ENCODE peak calls at places on chromosomes 2 and 18, in four cellular contexts. G, S, A and O are unnamed samples.

GRCh38 chr2:199973703-199974102 is 18.3 kb downstream of the MAIP1 start:
- DNase-seq in G (no peak), S (no peak), A (no peak), O (no peak)

GRCh38 chr2:193869564-193869963 is 1674.8 kb upstream of the TMEFF2 start:
- DNase-seq in G (no peak), S (no peak), A (no peak), O (no peak)

GRCh38 chr2:239726631-239727181 is 298.4 kb downstream of the NDUFA10 start:
- DNase-seq in G (peak), S (peak), A (no peak), O (peak)

GRCh38 chr2:109612991-109613921 is 510 bp downstream of the SEPTIN10 start:
- DNase-seq in G (no peak), S (peak), A (no peak), O (no peak)

GRCh38 chr18:78647018-78647417 is 332.6 kb upstream of the SALL3 start:
- DNase-seq in G (no peak), S (no peak), A (no peak), O (no peak)

GRCh38 chr2:10360460-10361219 is 57.9 kb downstream of the HPCAL1 start:
- DNase-seq in G (no peak), S (no peak), A (no peak), O (no peak)

GRCh38 chr2:120736202-120736954 is 710 bp downstream of the GLI2 start:
- DNase-seq in G (peak), S (no peak), A (no peak), O (peak)

GRCh38 chr18:63259581-63259830 is 60.1 kb downstream of the BCL2 start:
- DNase-seq in G (no peak), S (no peak), A (no peak), O (no peak)

GRCh38 chr2:173866858-173867620 is 98.1 kb downstream of the SP3 start:
- DNase-seq in G (no peak), S (no peak), A (no peak), O (no peak)

GRCh38 chr2:157805519-157805918 is 70.6 kb downstream of the ACVR1 start:
- DNase-seq in G (no peak), S (no peak), A (no peak), O (no peak)

GRCh38 chr2:43832457-43832856 is 6.2 kb downstream of the ABCG5 start:
- DNase-seq in G (no peak), S (no peak), A (no peak), O (no peak)

GRCh38 chr18:10340821-10341220 is 113.6 kb upstream of the APCDD1 start:
- DNase-seq in G (no peak), S (no peak), A (no peak), O (no peak)

GRCh38 chr18:36561046-36561445 is 263.5 kb downstream of the FHOD3 start:
- DNase-seq in G (no peak), S (no peak), A (no peak), O (no peak)

GRCh38 chr18:24368749-24369148 is 28.9 kb downstream of the OSBPL1A start:
- DNase-seq in G (no peak), S (no peak), A (no peak), O (no peak)

GRCh38 chr2:33212151-33212550 is 264.3 kb upstream of the RASGRP3 start:
- DNase-seq in G (no peak), S (no peak), A (no peak), O (no peak)
- H3K27ac ChIP-seq in G (no peak), S (peak), A (peak), O (no peak)

DNA sequence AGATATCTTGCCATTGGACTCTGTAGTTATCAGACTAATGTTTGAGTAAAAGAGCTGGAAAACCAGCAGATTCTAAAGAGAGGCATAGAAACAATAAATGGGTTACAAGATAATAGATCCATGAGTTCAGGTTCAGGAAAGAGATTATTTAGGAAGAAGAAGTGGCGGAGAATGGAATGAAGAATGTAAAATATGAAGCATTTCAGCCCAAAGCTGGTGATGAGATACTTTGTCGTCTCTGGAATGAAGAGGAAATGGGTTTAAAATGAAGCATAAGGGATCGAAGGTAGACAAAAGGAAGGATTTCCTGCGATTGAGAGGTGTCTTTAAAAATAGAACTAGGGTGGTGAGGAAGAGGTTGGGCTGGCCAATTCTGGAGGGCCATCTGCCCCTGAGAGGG is 36.6 kb downstream of the BCL11A start:
- DNase-seq in G (no peak), S (no peak), A (no peak), O (no peak)
- H3K27ac ChIP-seq in G (no peak), S (no peak), A (no peak), O (no peak)

GRCh38 chr2:96625571-96626552 is 12.2 kb downstream of the KANSL3 start:
- DNase-seq in G (no peak), S (no peak), A (no peak), O (no peak)
- H3K27ac ChIP-seq in G (peak), S (no peak), A (peak), O (peak)

GRCh38 chr2:71832844-71833243 is 314.8 kb downstream of the CYP26B1 start:
- DNase-seq in G (peak), S (no peak), A (no peak), O (no peak)
- H3K27ac ChIP-seq in G (no peak), S (no peak), A (no peak), O (no peak)

GRCh38 chr2:159169187-159169586 is 117.3 kb downstream of the WDSUB1 start:
- DNase-seq in G (no peak), S (no peak), A (no peak), O (no peak)
- H3K27ac ChIP-seq in G (no peak), S (no peak), A (no peak), O (no peak)

DNA sequence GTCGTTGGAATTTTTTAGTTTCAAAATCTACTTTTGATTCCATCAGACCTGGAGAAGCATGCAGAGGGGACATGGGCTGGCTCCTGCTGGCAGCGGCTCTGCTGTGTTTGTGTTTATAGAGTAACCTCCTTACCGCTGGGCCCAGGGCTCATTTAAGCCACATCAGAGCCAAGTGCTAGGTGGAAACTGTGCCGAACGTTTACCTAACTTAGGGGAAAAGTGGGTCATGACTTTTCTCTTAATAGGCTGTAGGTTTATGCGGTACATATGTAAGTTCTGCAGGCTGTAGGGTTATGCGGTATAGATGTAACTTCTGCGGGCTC is 17.7 kb downstream of the CNDP2 start:
- DNase-seq in G (no peak), S (no peak), A (no peak), O (no peak)
- H3K27ac ChIP-seq in G (no peak), S (no peak), A (no peak), O (no peak)

GRCh38 chr18:34655131-34655530 is 55.0 kb upstream of the DTNA start:
- DNase-seq in G (no peak), S (no peak), A (no peak), O (no peak)

GRCh38 chr18:34658101-34658500 is 52.0 kb upstream of the DTNA start:
- DNase-seq in G (no peak), S (no peak), A (no peak), O (no peak)

GRCh38 chr18:34661464-34662087 is 48.5 kb upstream of the DTNA start:
- DNase-seq in G (no peak), S (no peak), A (no peak), O (no peak)

GRCh38 chr18:34659579-34660517 is 50.2 kb upstream of the DTNA start:
- DNase-seq in G (peak), S (peak), A (peak), O (peak)

DNA sequence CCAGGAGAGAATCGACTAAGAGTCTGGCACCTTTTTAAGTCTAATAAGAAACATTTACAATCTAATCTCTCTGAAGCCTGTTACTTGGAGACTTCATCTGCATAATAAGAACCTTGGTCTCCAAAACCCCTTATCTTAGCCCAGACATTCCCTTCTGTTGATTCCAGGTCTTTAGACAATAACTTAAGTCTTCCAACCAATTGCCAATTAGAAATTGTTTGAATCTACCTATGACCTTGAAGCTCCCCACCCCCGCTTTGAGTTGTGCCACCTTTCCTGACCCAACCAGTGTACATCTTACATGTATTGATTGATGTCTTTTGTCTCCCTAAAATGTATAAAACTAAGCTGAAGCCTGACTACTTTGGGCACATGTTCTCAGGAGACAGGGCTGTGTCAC is 49.5 kb upstream of the DTNA start:
- DNase-seq in G (no peak), S (no peak), A (no peak), O (no peak)
- H3K27ac ChIP-seq in G (no peak), S (no peak), A (peak), O (no peak)

GRCh38 chr2:219512524-219513216 is 1.6 kb upstream of the ASIC4 start:
- DNase-seq in G (no peak), S (no peak), A (no peak), O (no peak)
- H3K27ac ChIP-seq in G (no peak), S (no peak), A (no peak), O (no peak)

GRCh38 chr2:48420512-48421197 is 109.3 kb upstream of the STON1 start:
- DNase-seq in G (peak), S (peak), A (peak), O (peak)
- H3K27ac ChIP-seq in G (no peak), S (no peak), A (no peak), O (no peak)